ENCODE peak calls at places on chromosomes 2 and 18, in four cellular contexts. F is amniotic stem cell; W is activated CD4-positive, alpha-beta T cell treated with anti-CD3 and anti-CD28 coated beads for 1 hour; L is LoVo. T is an unnamed sample.

GRCh38 chr2:212520340-212520739 is 18.3 kb downstream of the ERBB4 start:
- DNase-seq in W (no peak), F (no peak), L (no peak), T (no peak)

GRCh38 chr2:148218326-148219075 is 197.6 kb downstream of the MBD5 start:
- DNase-seq in W (no peak), F (no peak), L (no peak), T (no peak)

GRCh38 chr2:23301151-23301550 is 83.8 kb upstream of the KLHL29 start:
- DNase-seq in F (no peak), W (no peak), L (no peak), T (no peak)

GRCh38 chr2:63614983-63615945 is 26.5 kb downstream of the MDH1 start:
- DNase-seq in F (no peak), W (no peak), L (peak; percentile 53), T (no peak)

GRCh38 chr18:48123324-48123723 is 192.9 kb upstream of the SMAD2 start:
- DNase-seq in L (no peak), W (no peak), F (no peak), T (no peak)

GRCh38 chr18:40577255-40577654 is 1377.8 kb upstream of the PIK3C3 start:
- DNase-seq in F (no peak), L (no peak), W (no peak), T (no peak)

GRCh38 chr18:32289480-32290075 is 99.7 kb downstream of the MEP1B start:
- DNase-seq in F (peak; percentile 27), W (no peak), L (peak; percentile 61), T (peak; percentile 41)

GRCh38 chr2:121084137-121084680 is 200.8 kb downstream of the TFCP2L1 start:
- DNase-seq in L (no peak), F (no peak), W (no peak), T (no peak)